ENCODE peak calls at places on chromosome 1, in eight cellular contexts. V, N, D, C, M, L, A and Q are unnamed samples.

GRCh38 chr1:95852483-95853070 is 618.6 kb downstream of the RWDD3 start:
- DNase-seq in V (no peak), N (no peak), D (no peak), C (no peak), M (no peak), L (no peak), A (no peak), Q (no peak)

GRCh38 chr1:219772265-219773036 is 155.9 kb downstream of the SLC30A10 start:
- DNase-seq in V (no peak), N (no peak), D (no peak), C (no peak), M (no peak), L (no peak), A (no peak), Q (no peak)

GRCh38 chr1:19762175-19762779 is 37.4 kb downstream of the TMCO4 start:
- DNase-seq in V (peak), N (peak), D (peak), C (peak), M (peak), L (no peak), A (no peak), Q (no peak)

GRCh38 chr1:84675106-84675505 is 15.2 kb downstream of the SSX2IP start:
- DNase-seq in V (no peak), N (no peak), D (no peak), C (no peak), M (no peak), L (no peak), A (no peak), Q (no peak)

GRCh38 chr1:84862810-84863251 is 30.2 kb downstream of the LPAR3 start:
- DNase-seq in V (peak), N (no peak), D (no peak), C (no peak), M (no peak), L (no peak), A (no peak), Q (no peak)

GRCh38 chr1:114208659-114209215 is 55.1 kb upstream of the SYT6 start:
- DNase-seq in V (no peak), N (no peak), D (no peak), C (no peak), M (no peak), L (no peak), A (no peak), Q (no peak)

GRCh38 chr1:172466795-172467407 is 23.0 kb upstream of the PIGC start:
- DNase-seq in V (no peak), N (no peak), D (no peak), C (no peak), M (no peak), L (no peak), A (peak), Q (no peak)

GRCh38 chr1:42184616-42185015 is 20.1 kb upstream of the GUCA2A start:
- DNase-seq in V (no peak), N (no peak), D (no peak), C (no peak), M (no peak), L (no peak), A (no peak), Q (no peak)

GRCh38 chr1:44276006-44276405 is 62.7 kb downstream of the DMAP1 start:
- DNase-seq in V (no peak), N (no peak), D (no peak), C (no peak), M (no peak), L (no peak), A (no peak), Q (no peak)

GRCh38 chr1:203133969-203134725 is 6.6 kb downstream of the ADORA1 start:
- DNase-seq in V (no peak), N (no peak), D (no peak), C (no peak), M (peak), L (no peak), A (no peak), Q (no peak)

GRCh38 chr1:203131548-203132200 is 4.1 kb downstream of the ADORA1 start:
- DNase-seq in V (no peak), N (no peak), D (no peak), C (no peak), M (no peak), L (no peak), A (no peak), Q (no peak)

GRCh38 chr1:203136409-203137042 is 9.0 kb downstream of the ADORA1 start:
- DNase-seq in V (no peak), N (no peak), D (peak), C (no peak), M (no peak), L (no peak), A (no peak), Q (no peak)

GRCh38 chr1:203137324-203137723 is 9.8 kb downstream of the ADORA1 start:
- DNase-seq in V (no peak), N (no peak), D (no peak), C (no peak), M (no peak), L (no peak), A (no peak), Q (no peak)

DNA sequence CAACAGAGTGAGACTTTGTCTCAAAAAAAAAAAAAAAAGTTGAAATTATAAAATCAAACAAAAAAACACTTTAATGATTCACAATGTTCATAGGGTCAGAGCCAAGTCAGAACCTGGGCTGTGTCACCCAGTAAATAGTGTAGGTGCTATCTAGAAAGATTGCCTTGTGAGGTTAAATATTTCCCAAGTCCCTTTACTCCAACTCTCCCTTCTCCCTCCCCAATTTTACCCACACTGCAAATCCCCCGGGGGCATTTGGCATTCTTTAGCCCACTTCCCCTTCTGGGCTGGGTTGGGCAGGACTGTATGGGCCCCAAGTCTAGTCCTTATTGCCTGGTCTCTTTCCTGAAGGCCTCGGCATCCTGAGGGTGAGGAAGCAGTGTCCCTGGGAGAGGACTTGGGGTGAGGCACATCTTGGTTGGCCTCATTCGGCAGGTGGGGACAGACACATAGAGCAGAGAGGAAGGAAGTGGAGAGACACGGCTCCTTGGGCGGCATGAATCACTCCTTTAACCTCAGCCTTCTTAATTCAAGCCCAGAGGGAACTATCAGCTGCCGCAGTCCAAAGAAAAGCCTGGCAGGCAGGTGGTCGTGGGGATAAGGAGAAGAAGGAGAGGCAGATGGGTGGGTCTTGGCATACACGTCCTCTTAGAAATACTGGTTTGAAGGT is 8.2 kb downstream of the ADORA1 start:
- DNase-seq in V (no peak), N (no peak), D (no peak), C (no peak), M (no peak), L (no peak), A (no peak), Q (no peak)
- TF ChIP-seq POLR2A in V (no peak), N (no peak), D (no peak), C (no peak), M (no peak), L (no peak), A (no peak), Q (no peak)

GRCh38 chr1:67053535-67053784 is 488 bp downstream of the SLC35D1 start:
- DNase-seq in V (no peak), N (no peak), D (peak), C (peak), M (peak), L (peak), A (no peak), Q (peak)

GRCh38 chr1:67058242-67058641 is 4.3 kb upstream of the SLC35D1 start:
- DNase-seq in V (no peak), N (no peak), D (no peak), C (no peak), M (no peak), L (no peak), A (no peak), Q (no peak)

GRCh38 chr1:67058761-67059160 is 4.8 kb upstream of the SLC35D1 start:
- DNase-seq in V (no peak), N (no peak), D (no peak), C (no peak), M (no peak), L (no peak), A (no peak), Q (no peak)

GRCh38 chr1:67052741-67053534 is 1.0 kb downstream of the SLC35D1 start:
- DNase-seq in V (peak), N (peak), D (peak), C (peak), M (peak), L (peak), A (no peak), Q (peak)

GRCh38 chr1:67053785-67054759 is at the start of gene SLC35D1:
- DNase-seq in V (peak), N (peak), D (peak), C (peak), M (peak), L (peak), A (peak), Q (peak)
- TF ChIP-seq POLR2A in V (peak), N (peak), D (peak), C (peak), M (peak), L (no peak), A (peak), Q (peak)

GRCh38 chr1:192810253-192810880 is 1.5 kb downstream of the RGS2 start:
- DNase-seq in V (no peak), N (no peak), D (no peak), C (peak), M (peak), L (no peak), A (no peak), Q (no peak)
- TF ChIP-seq POLR2A in V (no peak), N (no peak), D (no peak), C (no peak), M (peak), L (no peak), A (no peak), Q (no peak)

DNA sequence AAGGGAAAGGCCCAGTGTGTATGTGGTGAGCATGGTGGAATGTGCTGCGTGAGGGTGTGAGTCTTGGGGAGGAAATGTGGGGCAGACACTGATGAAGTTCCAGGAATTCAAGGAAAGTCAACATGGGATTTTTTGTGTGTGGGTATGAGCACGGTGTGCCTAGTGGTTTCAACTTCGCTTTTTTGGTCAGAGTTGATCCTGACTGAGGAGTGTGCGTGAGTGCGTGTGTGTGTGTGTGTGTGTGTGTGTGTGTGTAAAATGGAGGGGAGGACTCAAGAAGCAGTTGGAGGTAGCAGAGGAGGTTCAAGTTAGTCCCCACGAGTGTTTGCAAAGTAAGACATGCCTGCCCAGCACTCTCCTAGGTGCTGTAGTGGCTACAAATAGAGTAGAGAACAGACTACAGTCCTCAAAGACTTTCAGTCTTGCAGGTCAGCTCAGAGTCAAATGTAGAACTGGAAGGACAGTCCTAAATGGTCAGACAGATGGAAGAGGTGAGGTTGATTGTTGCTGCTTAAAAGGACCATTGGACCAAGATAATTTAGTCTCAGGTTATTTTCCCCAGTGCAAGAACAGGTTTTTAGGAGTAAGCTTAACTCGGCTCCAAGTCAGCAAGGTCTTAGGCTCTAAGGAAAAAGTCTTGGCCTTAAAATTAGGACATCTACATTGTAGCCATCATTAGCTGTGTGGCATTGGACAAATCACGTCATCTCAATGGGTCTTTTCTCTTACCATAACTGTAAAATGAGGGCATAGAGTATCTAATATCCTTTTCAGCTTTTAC is 25.0 kb downstream of the SLAMF1 start:
- DNase-seq in V (no peak), N (no peak), D (no peak), C (no peak), M (no peak), L (no peak), A (no peak), Q (no peak)
- TF ChIP-seq POLR2A in V (no peak), N (no peak), D (no peak), C (no peak), M (no peak), L (no peak), A (no peak), Q (no peak)